ENCODE peak calls at places on chromosomes 1 and 21, in ten cellular contexts. G is suprapubic skin, V is mesendoderm, T is ovary, Z is heart left ventricle, L is neural progenitor cell, M is hepatocyte, D is left ventricle myocardium inferior, F is SJSA1, O is A673. W is an unnamed sample. For H3K27me3 and H3K4me1, the result is how much of the 10 kb centered on the place peaks cover.

GRCh38 chr1:232973652-232974611 is 23.5 kb downstream of the NTPCR start:
- DNase-seq in M (no peak), Z (no peak), F (no peak), G (no peak), O (no peak), V (no peak), D (no peak), T (no peak), L (no peak), W (no peak)

GRCh38 chr1:180691322-180691721 is 59.5 kb downstream of the XPR1 start:
- DNase-seq in M (no peak), F (no peak), L (peak), G (no peak), O (no peak), D (no peak), T (no peak), V (no peak), Z (no peak), W (no peak)

GRCh38 chr1:233326319-233326994 is 1.1 kb upstream of the MAP3K21 start:
- DNase-seq in G (no peak), T (peak), F (no peak), D (no peak), Z (no peak), V (no peak), O (no peak), L (no peak), M (no peak), W (no peak)

GRCh38 chr21:37348664-37349063 is 17.9 kb upstream of the DYRK1A start:
- DNase-seq in T (no peak), F (no peak), L (peak), M (no peak), Z (no peak), D (no peak), O (no peak), G (no peak), V (no peak), W (no peak)

GRCh38 chr1:208047476-208047934 is 136.6 kb upstream of the CD34 start:
- DNase-seq in F (no peak), Z (peak), T (peak), G (peak), L (no peak), M (peak), O (no peak), D (peak), V (no peak), W (no peak)

GRCh38 chr1:12168451-12169160 is 1.8 kb downstream of the TNFRSF1B start:
- DNase-seq in V (no peak), G (no peak), O (no peak), M (no peak), Z (peak), F (no peak), T (no peak), L (peak), D (no peak), W (no peak)

GRCh38 chr1:88608139-88608943 is 75.7 kb upstream of the PKN2 start:
- DNase-seq in Z (no peak), M (peak), V (peak), G (no peak), L (peak), O (peak), D (no peak), F (no peak), T (no peak), W (no peak)

GRCh38 chr1:30405631-30406212 is 317.7 kb downstream of the MATN1 start:
- DNase-seq in Z (peak), M (no peak), O (no peak), F (peak), V (no peak), T (no peak), L (no peak), D (no peak), G (peak), W (no peak)

GRCh38 chr1:44678626-44679025 is 4.1 kb downstream of the ARMH1 start:
- DNase-seq in L (no peak), V (no peak), T (no peak), O (no peak), G (no peak), F (no peak), Z (no peak), D (no peak), M (no peak), W (no peak)

GRCh38 chr1:30232288-30232899 is 491.0 kb downstream of the MATN1 start:
- DNase-seq in L (peak), F (no peak), T (no peak), D (no peak), G (no peak), O (no peak), Z (no peak), M (peak), V (peak), W (no peak)

GRCh38 chr1:2567083-2567679 is 11.0 kb downstream of the TNFRSF14 start:
- DNase-seq in T (no peak), L (no peak), M (no peak), F (no peak), O (no peak), D (no peak), G (peak), Z (no peak), V (no peak), W (no peak)

GRCh38 chr1:2571348-2571747 is 15.2 kb downstream of the TNFRSF14 start:
- DNase-seq in D (no peak), F (no peak), M (no peak), V (no peak), L (no peak), O (no peak), T (no peak), Z (no peak), G (no peak), W (no peak)

GRCh38 chr1:2566106-2567045 is 10.2 kb downstream of the TNFRSF14 start:
- DNase-seq in O (no peak), V (no peak), T (peak), G (peak), L (no peak), M (no peak), F (no peak), D (no peak), Z (no peak), W (no peak)

GRCh38 chr1:2570261-2570794 is 14.2 kb downstream of the TNFRSF14 start:
- DNase-seq in F (no peak), Z (no peak), L (no peak), V (no peak), D (no peak), G (no peak), M (no peak), T (no peak), O (no peak), W (no peak)

GRCh38 chr1:2569060-2569459 is 12.9 kb downstream of the TNFRSF14 start:
- DNase-seq in V (no peak), M (no peak), L (no peak), T (no peak), O (no peak), F (no peak), D (no peak), G (no peak), Z (no peak), W (no peak)
- H3K27me3 ChIP-seq in V (under half), M (under half), L (under half), T (under half), O (under half), F (under half), D (under half), G (under half), Z (under half), W (under half)

GRCh38 chr1:50703240-50703639 is 256.8 kb downstream of the FAF1 start:
- DNase-seq in L (no peak), M (no peak), G (no peak), D (no peak), F (no peak), V (no peak), T (no peak), Z (no peak), O (no peak), W (no peak)
- H3K4me1 ChIP-seq in L (half or more), M (under half), G (under half), D (under half), F (under half), V (under half), T (under half), Z (under half), O (under half), W (under half)

GRCh38 chr1:244006381-244006901 is 44.6 kb upstream of the ZBTB18 start:
- DNase-seq in T (no peak), Z (no peak), F (no peak), G (no peak), M (no peak), V (no peak), L (no peak), D (no peak), O (no peak), W (no peak)

GRCh38 chr1:244002721-244003120 is 48.4 kb upstream of the ZBTB18 start:
- DNase-seq in M (no peak), O (no peak), T (no peak), Z (no peak), F (no peak), V (no peak), L (no peak), G (no peak), D (no peak), W (no peak)

GRCh38 chr1:244010191-244010590 is 40.9 kb upstream of the ZBTB18 start:
- DNase-seq in V (peak), D (no peak), F (no peak), T (no peak), M (no peak), O (no peak), G (no peak), L (peak), Z (no peak), W (no peak)

GRCh38 chr1:244006961-244007360 is 44.1 kb upstream of the ZBTB18 start:
- DNase-seq in F (no peak), D (no peak), V (no peak), G (no peak), O (no peak), Z (no peak), L (no peak), T (no peak), M (no peak), W (no peak)

DNA sequence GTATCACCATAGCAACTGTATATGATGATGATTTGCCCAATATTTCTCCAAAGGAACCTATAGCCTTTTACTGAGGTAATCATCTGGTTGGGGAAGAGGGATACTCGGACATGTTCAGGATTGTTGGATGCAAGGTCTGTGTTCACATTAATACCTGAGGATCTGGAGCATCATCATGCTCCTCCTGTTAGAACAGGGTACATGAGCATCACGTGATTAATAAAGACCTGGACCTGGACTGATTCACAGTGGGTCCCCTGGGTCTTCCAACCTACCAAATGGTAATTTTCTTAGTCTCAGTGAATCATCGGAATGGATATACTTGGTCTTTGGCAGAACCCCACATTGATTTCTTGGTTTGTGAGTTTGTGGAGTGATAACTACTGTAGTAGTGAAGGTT is 45.6 kb upstream of the ZBTB18 start:
- DNase-seq in F (no peak), O (no peak), Z (no peak), T (no peak), M (no peak), G (no peak), L (no peak), D (no peak), V (no peak), W (no peak)
- H3K27me3 ChIP-seq in F (under half), O (under half), Z (under half), T (under half), M (under half), G (under half), L (under half), D (under half), V (under half), W (under half)

GRCh38 chr1:234983554-234983911 is 145.1 kb downstream of the TOMM20 start:
- DNase-seq in T (no peak), L (no peak), F (no peak), V (no peak), G (no peak), D (no peak), O (no peak), M (no peak), Z (no peak), W (no peak)
- H3K4me1 ChIP-seq in T (under half), L (under half), F (half or more), V (under half), G (half or more), D (half or more), O (under half), M (half or more), Z (under half), W (under half)

DNA sequence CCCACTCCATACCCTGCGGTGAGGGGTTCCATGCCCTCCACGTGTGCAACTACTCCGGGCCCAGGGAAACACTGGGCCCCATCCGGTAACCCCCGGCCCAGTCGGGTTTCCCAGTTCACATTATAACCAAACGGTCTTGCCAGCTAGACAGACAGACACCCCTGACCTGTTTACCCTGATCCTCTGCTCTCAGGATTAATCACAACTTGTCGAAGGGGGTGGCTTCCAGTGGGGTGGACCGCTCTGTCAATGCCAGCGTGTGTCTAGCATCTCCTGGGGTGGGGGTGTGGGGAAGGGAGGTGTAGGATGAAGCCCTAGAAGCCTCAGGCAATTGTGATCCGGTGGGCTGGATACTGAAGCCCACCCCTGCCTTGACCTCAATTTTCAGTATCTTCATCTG is 4.6 kb upstream of the OLIG2 start:
- DNase-seq in L (no peak), V (no peak), T (no peak), M (no peak), O (no peak), D (no peak), Z (no peak), F (no peak), G (no peak), W (no peak)
- H3K27me3 ChIP-seq in L (half or more), V (half or more), T (under half), M (half or more), O (half or more), D (half or more), Z (half or more), F (half or more), G (half or more), W (half or more)

GRCh38 chr1:234604393-234604725 is 5.6 kb downstream of the IRF2BP2 start:
- DNase-seq in Z (no peak), L (no peak), G (no peak), F (no peak), D (no peak), T (no peak), O (no peak), V (no peak), M (no peak), W (no peak)

GRCh38 chr1:234602334-234603220 is 7.4 kb downstream of the IRF2BP2 start:
- DNase-seq in L (no peak), V (no peak), T (no peak), Z (peak), M (peak), G (no peak), F (peak), D (no peak), O (peak), W (peak)

GRCh38 chr1:234604726-234605492 is 5.1 kb downstream of the IRF2BP2 start:
- DNase-seq in L (no peak), T (no peak), D (no peak), O (no peak), Z (no peak), F (no peak), V (no peak), M (no peak), G (no peak), W (no peak)

GRCh38 chr1:234605493-234605982 is 4.4 kb downstream of the IRF2BP2 start:
- DNase-seq in T (no peak), G (no peak), F (no peak), M (no peak), V (no peak), O (no peak), D (no peak), L (no peak), Z (no peak), W (no peak)

DNA sequence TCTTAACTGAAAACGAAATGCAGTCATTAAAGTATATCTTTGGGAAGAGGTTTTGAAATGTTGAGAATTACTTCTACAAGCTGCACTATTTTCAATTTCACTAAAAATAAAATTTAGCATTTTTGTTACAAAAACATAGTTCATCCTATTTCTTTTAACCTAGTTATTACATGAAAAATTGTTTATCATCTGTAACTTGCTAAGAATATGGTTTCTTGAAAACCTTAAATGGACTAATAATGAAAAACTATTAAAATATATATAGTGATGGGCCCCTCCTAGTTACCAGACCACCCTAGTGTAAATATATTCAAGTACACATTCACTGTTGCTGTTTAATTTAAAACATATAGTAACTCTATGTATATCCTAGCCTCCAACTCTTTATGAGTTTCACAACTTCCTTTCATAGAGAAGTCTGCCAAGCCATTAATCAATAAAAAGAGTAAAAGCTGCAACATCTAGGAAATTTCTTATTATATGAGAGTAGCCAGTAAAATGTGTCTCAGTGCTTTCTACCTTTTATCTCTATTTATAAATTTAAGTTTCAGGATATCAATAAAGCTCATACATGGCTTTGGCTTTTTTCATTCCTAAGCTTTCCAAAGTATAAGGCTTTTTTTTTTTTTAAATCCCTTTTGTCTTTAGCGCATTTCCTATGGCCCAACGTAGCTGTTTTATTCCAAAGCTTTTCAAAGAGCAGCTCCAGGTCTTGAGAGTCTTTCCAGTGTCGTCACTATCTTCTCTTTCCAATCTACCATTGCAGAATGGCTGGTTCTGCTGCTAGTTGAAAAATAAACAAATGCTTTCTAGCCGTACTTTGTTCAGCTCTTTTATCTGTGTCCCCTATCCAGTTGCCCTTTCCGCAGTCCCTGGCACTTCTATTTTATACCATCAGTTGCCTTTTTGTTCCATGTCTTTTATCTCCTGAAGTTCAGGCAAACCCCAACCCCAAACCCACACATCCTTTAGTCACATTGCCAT is 6.5 kb downstream of the IRF2BP2 start:
- DNase-seq in T (no peak), G (no peak), M (peak), D (no peak), V (no peak), O (peak), F (no peak), L (no peak), Z (no peak), W (no peak)
- H3K4me1 ChIP-seq in T (under half), G (half or more), M (under half), D (half or more), V (under half), O (half or more), F (half or more), L (half or more), Z (under half), W (under half)

DNA sequence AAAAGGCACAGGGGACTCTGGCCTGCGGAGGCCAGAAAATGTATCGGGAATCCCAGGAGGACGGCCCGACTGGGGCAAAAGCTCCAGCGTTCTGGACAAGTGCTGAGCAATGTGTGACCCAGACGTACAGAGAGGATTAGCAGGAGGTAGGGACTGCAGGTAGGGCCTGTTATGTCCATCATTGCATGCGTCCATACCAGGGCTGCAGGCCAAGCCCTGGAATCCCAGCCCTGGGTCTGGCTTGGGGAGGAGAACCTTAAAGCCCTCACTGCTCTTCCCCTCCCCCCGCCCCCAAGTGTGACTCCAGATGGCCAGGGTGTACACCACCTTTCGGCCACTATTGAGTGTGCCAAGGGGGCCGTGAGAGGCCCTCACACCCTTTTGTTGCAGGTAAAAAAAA is 2.0 kb downstream of the RNF207 start:
- DNase-seq in D (no peak), V (no peak), F (no peak), Z (no peak), O (no peak), G (no peak), L (no peak), M (no peak), T (no peak), W (no peak)
- H3K27me3 ChIP-seq in D (under half), V (under half), F (under half), Z (under half), O (under half), G (under half), L (under half), M (under half), T (under half), W (under half)

GRCh38 chr1:40786171-40786994 is 2.8 kb downstream of the KCNQ4 start:
- DNase-seq in O (no peak), T (no peak), L (no peak), D (no peak), V (no peak), G (no peak), M (no peak), F (no peak), Z (no peak), W (no peak)
- H3K4me1 ChIP-seq in O (under half), T (under half), L (under half), D (under half), V (under half), G (under half), M (under half), F (under half), Z (under half), W (under half)

GRCh38 chr1:18422954-18423353 is 57.8 kb upstream of the KLHDC7A start:
- DNase-seq in T (no peak), O (no peak), V (no peak), F (no peak), Z (no peak), L (no peak), G (no peak), M (no peak), D (no peak), W (no peak)
- H3K27me3 ChIP-seq in T (under half), O (under half), V (under half), F (under half), Z (under half), L (under half), G (under half), M (under half), D (half or more), W (under half)

GRCh38 chr1:27601771-27602509 is 2.0 kb downstream of the AHDC1 start:
- DNase-seq in O (no peak), V (no peak), Z (peak), D (peak), T (no peak), G (no peak), M (peak), F (no peak), L (peak), W (no peak)
- H3K4me1 ChIP-seq in O (half or more), V (under half), Z (under half), D (half or more), T (under half), G (half or more), M (half or more), F (half or more), L (half or more), W (under half)